ENCODE peak calls at places on chromosomes 3 and 15, in six cellular contexts. C is left ventricle myocardium inferior, E is GM23338, B is anterior cingulate cortex, V is GM12865, D is NCI-H1105 treated with DMSO at 0.1 percent for 48 hours. F is an unnamed sample.

GRCh38 chr15:48940508-48940907 is 23.2 kb downstream of the SHC4 start:
- DNase-seq in C (no peak), E (no peak), V (peak; percentile 85), D (no peak), B (no peak), F (no peak)

GRCh38 chr3:3648961-3649360 is 150.3 kb upstream of the LRRN1 start:
- DNase-seq in E (no peak), B (no peak), C (no peak), V (no peak), D (no peak), F (no peak)

GRCh38 chr15:98442379-98442833 is 205.9 kb upstream of the IGF1R start:
- DNase-seq in D (peak; percentile 40), V (peak; percentile 73), B (peak; percentile 47), E (peak; percentile 86), C (no peak), F (peak; percentile 45)

GRCh38 chr15:51681303-51681963 is at the start of gene SCG3:
- DNase-seq in V (peak; percentile 36), C (peak; percentile 75), B (peak; percentile 91), D (peak; percentile 76), E (peak; percentile 100), F (peak; percentile 76)

GRCh38 chr3:8851703-8852102 is 82.3 kb upstream of the OXTR start:
- DNase-seq in B (no peak), D (no peak), C (no peak), E (no peak), V (no peak), F (no peak)

GRCh38 chr3:172397716-172398405 is 50.4 kb downstream of the GHSR start:
- DNase-seq in V (no peak), C (no peak), E (no peak), D (no peak), B (no peak), F (no peak)

GRCh38 chr3:24348348-24348747 is 146.3 kb downstream of the THRB start:
- DNase-seq in V (no peak), C (no peak), B (no peak), E (peak; percentile 13), D (no peak), F (no peak)

GRCh38 chr3:31543375-31543774 is 10.7 kb downstream of the STT3B start:
- DNase-seq in B (no peak), E (no peak), V (no peak), D (no peak), C (no peak), F (no peak)

GRCh38 chr3:53881691-53882593 is at the start of gene ACTR8:
- DNase-seq in E (peak; percentile 90), D (peak; percentile 72), B (peak; percentile 88), C (peak; percentile 89), V (peak; percentile 93), F (peak; percentile 88)

GRCh38 chr15:50911641-50912040 is 3.2 kb downstream of the AP4E1 start:
- DNase-seq in D (no peak), E (no peak), V (no peak), C (no peak), B (no peak), F (no peak)

GRCh38 chr15:100623301-100623700 is 20.9 kb downstream of the ASB7 start:
- DNase-seq in B (no peak), V (no peak), E (no peak), D (no peak), C (no peak), F (no peak)

GRCh38 chr3:143240921-143241320 is 121.3 kb downstream of the CHST2 start:
- DNase-seq in V (no peak), D (no peak), C (no peak), B (no peak), E (no peak), F (no peak)

GRCh38 chr15:40902605-40903561 is 8.6 kb downstream of the VPS18 start:
- DNase-seq in C (peak; percentile 48), E (no peak), B (peak; percentile 18), D (no peak), V (no peak), F (no peak)

GRCh38 chr3:25338158-25338725 is 89.8 kb upstream of the RARB start:
- DNase-seq in V (no peak), C (no peak), D (peak; percentile 27), B (no peak), E (no peak), F (no peak)

GRCh38 chr3:175193815-175194518 is 334.8 kb downstream of the NAALADL2 start:
- DNase-seq in B (no peak), V (peak; percentile 16), E (no peak), D (no peak), C (no peak), F (no peak)

GRCh38 chr3:67610458-67610857 is 44.0 kb downstream of the SUCLG2 start:
- DNase-seq in V (no peak), D (no peak), C (no peak), B (no peak), E (no peak), F (no peak)

GRCh38 chr3:50660386-50660785 is 14.3 kb upstream of the DOCK3 start:
- DNase-seq in V (no peak), C (no peak), D (no peak), E (no peak), B (no peak), F (peak; percentile 3)

GRCh38 chr3:29164825-29165224 is 116.0 kb upstream of the RBMS3 start:
- DNase-seq in C (no peak), V (no peak), D (no peak), B (peak; percentile 66), E (no peak), F (no peak)

GRCh38 chr3:72288955-72289707 is 504.2 kb upstream of the PROK2 start:
- DNase-seq in V (peak; percentile 36), B (peak; percentile 78), C (no peak), D (no peak), E (peak; percentile 20), F (no peak)

GRCh38 chr3:111581403-111582113 is 13.6 kb downstream of the ZBED2 start:
- DNase-seq in V (no peak), D (no peak), C (no peak), B (no peak), E (no peak), F (no peak)

GRCh38 chr3:168467085-168467714 is 371.5 kb upstream of the GOLIM4 start:
- DNase-seq in E (peak; percentile 76), C (no peak), V (peak; percentile 71), B (no peak), D (peak; percentile 58), F (no peak)

GRCh38 chr3:53092942-53093341 is 37.3 kb downstream of the RFT1 start:
- DNase-seq in D (no peak), V (no peak), B (no peak), E (no peak), C (no peak), F (no peak)

GRCh38 chr15:83695901-83696425 is 42.0 kb downstream of the ADAMTSL3 start:
- DNase-seq in E (no peak), B (no peak), D (no peak), V (no peak), C (no peak), F (no peak)

GRCh38 chr3:118526758-118527526 is 507.7 kb downstream of the IGSF11 start:
- DNase-seq in D (no peak), B (no peak), E (no peak), V (peak; percentile 50), C (no peak), F (no peak)

GRCh38 chr3:9198805-9199386 is 50.5 kb downstream of the SRGAP3 start:
- DNase-seq in C (no peak), V (peak; percentile 38), E (no peak), B (peak; percentile 71), D (no peak), F (no peak)

GRCh38 chr3:115554496-115554826 is 68.8 kb upstream of the GAP43 start:
- DNase-seq in B (no peak), C (no peak), E (no peak), V (no peak), D (no peak), F (no peak)

GRCh38 chr3:120198305-120198878 is 86.6 kb downstream of the GPR156 start:
- DNase-seq in B (peak; percentile 50), V (peak; percentile 30), D (peak; percentile 65), E (no peak), C (no peak), F (no peak)

GRCh38 chr3:25856902-25857518 is 67.1 kb downstream of the OXSM start:
- DNase-seq in E (peak; percentile 73), B (no peak), C (no peak), D (peak; percentile 9), V (peak; percentile 53), F (no peak)

F was measured in transverse colon.